ENCODE peak calls at places on chromosomes 12 and 14, in four cellular contexts. C is lung, T is breast epithelium, K is thoracic aorta. R is an unnamed sample. For H3K9me3, the result is how much of the 10 kb centered on the place peaks cover.

GRCh38 chr14:54211562-54212308 is 185.1 kb upstream of the CDKN3 start:
- DNase-seq in C (no peak), T (no peak), K (no peak), R (no peak)

GRCh38 chr12:6330192-6330591 is 11.7 kb downstream of the TNFRSF1A start:
- DNase-seq in C (no peak), T (no peak), K (no peak), R (no peak)

GRCh38 chr12:131929530-131930456 is 717 bp downstream of the PUS1 start:
- DNase-seq in C (no peak), T (no peak), K (no peak), R (no peak)

GRCh38 chr14:64720190-64720589 is 16.0 kb downstream of the PLEKHG3 start:
- DNase-seq in C (no peak), T (peak), K (no peak), R (no peak)

GRCh38 chr12:77377116-77377515 is 311.7 kb upstream of the E2F7 start:
- DNase-seq in C (no peak), T (no peak), K (no peak), R (no peak)

GRCh38 chr14:98131406-98131805 is 1140.6 kb downstream of the BCL11B start:
- DNase-seq in C (no peak), T (no peak), K (no peak), R (no peak)

GRCh38 chr14:78933948-78934524 is 763.9 kb downstream of the NRXN3 start:
- DNase-seq in C (no peak), T (no peak), K (no peak), R (no peak)

GRCh38 chr12:6461401-6462233 is 8.9 kb downstream of the VAMP1 start:
- DNase-seq in C (peak), T (peak), K (no peak), R (peak)

GRCh38 chr14:43438056-43438455 is 1069.0 kb downstream of the FSCB start:
- DNase-seq in C (no peak), T (no peak), K (no peak), R (no peak)

GRCh38 chr12:28191690-28192089 is 1.4 kb downstream of the CCDC91 start:
- DNase-seq in C (no peak), T (peak), K (no peak), R (peak)

GRCh38 chr12:14367097-14367661 is 1.7 kb downstream of the ATF7IP start:
- DNase-seq in C (no peak), T (no peak), K (no peak), R (no peak)

GRCh38 chr12:54016478-54016964 is 7.7 kb downstream of the HOXC8 start:
- DNase-seq in C (no peak), T (no peak), K (no peak), R (no peak)

GRCh38 chr12:116266220-116266619 is 11.3 kb downstream of the MED13L start:
- DNase-seq in C (no peak), T (no peak), K (no peak), R (no peak)

GRCh38 chr14:77426396-77426795 is 3.1 kb upstream of the NOXRED1 start:
- DNase-seq in C (no peak), T (no peak), K (no peak), R (no peak)

GRCh38 chr12:67394600-67394999 is 125.4 kb downstream of the CAND1 start:
- DNase-seq in C (no peak), T (peak), K (peak), R (no peak)
- TF ChIP-seq CTCF in C (no peak), T (no peak), K (no peak), R (no peak)

DNA sequence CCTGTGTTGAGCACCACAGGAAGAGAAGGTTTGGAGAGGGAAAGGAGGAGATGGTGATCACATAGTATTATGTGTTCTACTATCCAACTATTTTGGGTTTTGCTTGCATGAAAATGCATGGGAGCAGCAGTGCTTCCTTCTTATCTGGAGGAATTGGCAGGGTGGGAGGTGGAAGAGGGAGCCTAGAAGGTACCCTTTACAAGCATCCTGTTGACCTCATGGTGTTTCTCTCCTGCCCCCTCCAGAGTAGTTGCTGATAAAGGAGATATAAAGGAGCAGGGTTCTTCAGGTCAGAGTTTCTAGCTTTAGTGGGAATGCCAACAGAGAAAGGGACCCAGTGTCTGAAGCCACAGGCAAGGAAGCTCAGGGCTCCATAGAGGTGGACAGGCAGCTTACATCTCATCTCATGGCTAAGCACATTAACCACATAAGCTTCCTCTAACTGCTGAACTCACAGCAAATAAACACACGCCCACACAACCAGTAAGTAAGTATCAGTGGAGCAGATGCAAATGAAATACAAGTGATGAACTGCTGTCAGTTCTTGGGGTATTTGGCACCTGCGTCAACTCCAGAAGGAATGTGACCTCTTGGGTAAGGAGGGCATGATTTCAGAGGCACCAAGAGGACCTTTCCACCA is 174.2 kb upstream of the SLC38A2 start:
- DNase-seq in C (no peak), T (no peak), K (no peak), R (no peak)
- H3K27ac ChIP-seq in C (no peak), T (no peak), K (no peak), R (no peak)

DNA sequence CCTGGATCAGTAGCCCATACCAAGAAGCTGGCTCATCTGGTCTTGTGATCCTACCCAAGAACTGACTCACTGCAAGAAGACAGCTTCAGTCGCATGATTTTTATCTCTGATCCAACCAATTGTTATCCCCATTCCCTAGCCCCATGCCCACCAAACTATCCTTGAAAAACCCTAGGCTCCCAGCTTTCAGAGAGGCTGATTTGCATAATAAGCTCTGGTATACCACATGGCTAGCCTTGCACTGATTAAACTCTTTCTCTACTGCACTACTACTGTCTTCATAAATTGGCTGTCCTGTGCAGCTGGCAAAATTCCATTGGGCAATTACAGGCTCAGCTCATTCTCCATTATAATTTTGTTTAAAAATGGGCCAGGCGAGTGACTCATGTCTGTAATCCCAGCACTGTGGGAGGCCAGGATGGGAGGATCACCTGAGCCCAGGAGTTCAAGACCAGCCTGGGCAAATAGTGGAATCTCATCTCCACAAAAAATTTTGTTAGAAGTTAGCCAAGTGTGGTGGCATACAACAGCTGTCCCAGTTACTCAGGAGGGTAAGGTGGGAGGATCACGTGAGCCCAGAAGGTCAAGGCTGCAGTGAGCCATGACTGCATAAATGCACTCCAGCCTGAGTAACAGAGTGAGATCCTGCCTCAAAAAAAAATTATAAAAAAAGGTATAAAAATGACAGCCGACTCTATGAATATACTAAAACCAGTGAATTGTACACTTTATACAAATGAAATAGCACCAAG is 76.7 kb upstream of the EIF5 start:
- DNase-seq in C (no peak), T (no peak), K (no peak), R (no peak)
- H3K9me3 ChIP-seq in C (under half), T (under half), K (under half), R (under half)

DNA sequence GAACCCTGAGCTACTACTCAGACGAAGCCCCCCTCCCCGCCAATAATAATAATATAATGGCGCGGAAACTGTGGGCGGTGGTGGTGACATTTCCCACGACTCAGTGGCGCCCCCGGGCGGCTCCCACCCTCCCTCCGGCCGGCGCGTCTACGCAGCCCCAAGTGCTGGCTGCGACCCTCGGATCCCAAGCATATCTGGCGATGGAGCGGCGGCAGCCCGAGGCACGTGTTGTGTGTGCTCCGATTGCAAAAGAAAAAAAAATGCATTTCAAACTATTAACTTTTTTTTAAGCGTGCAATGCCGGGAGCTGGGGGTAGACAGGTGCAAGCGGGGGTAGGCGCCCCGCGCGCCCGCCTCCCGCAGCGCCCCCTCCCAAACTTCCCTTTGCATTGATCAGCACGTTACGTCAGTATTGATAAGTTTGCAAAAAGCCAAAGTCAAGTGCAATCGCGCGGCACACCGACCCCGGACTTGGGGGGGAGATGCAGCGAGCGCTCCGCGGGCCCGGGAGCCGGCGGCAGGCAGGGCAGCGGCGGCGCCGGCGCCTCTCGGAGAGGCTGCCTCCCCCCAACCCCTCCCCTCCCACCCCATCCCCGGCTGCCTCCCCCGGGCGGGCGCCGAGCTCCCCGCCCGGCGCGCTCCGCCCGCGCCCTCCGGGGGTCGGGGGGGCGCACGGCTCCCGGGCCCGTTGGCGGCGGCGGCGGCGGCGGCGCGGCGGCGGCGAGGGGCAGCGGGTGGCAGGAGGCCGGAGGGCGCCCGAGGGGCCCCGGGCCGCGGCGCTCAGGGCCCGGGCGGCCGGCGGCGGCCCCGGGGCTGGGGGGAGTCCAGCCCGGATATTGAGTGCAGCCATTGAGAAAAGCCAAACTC is 113.1 kb upstream of the MYL2 start:
- DNase-seq in C (no peak), T (no peak), K (no peak), R (no peak)
- TF ChIP-seq CTCF in C (no peak), T (no peak), K (no peak), R (no peak)

DNA sequence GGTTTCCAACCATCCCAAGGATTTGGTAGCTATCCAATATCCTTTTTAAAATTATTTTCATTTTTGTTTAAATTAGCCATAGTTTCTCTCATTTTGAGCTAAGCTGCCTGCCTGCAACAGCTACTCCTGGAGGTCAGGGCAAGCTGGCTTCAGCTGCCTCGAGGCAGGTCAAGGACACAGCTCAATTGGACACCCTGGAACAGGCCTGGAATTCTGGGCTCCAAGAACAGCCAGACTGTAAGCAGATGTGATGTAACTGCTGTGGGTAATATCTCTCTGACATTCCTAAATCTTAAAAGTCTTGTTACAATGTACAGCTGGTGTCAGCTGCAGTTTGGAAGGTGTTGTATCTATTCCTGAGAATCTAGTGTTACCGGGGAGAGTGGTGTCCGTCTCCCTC is 119.8 kb downstream of the KCNK10 start:
- DNase-seq in C (no peak), T (no peak), K (no peak), R (no peak)
- H3K27ac ChIP-seq in C (no peak), T (no peak), K (no peak), R (no peak)

GRCh38 chr14:39218171-39218769 is 15.4 kb upstream of the MIA2 start:
- DNase-seq in C (no peak), T (no peak), K (no peak), R (no peak)

GRCh38 chr14:39219075-39219499 is 14.6 kb upstream of the MIA2 start:
- DNase-seq in C (no peak), T (peak), K (no peak), R (no peak)

GRCh38 chr14:39212034-39212433 is 21.7 kb upstream of the MIA2 start:
- DNase-seq in C (no peak), T (no peak), K (no peak), R (no peak)

GRCh38 chr14:39217214-39217879 is 16.4 kb upstream of the MIA2 start:
- DNase-seq in C (no peak), T (no peak), K (no peak), R (no peak)
- H3K9me3 ChIP-seq in C (under half), T (under half), K (under half), R (under half)

GRCh38 chr12:75818863-75819262 is 212.7 kb downstream of the PHLDA1 start:
- DNase-seq in C (no peak), T (no peak), K (no peak), R (no peak)

GRCh38 chr12:75819512-75819911 is 212.1 kb downstream of the PHLDA1 start:
- DNase-seq in C (no peak), T (no peak), K (no peak), R (no peak)

GRCh38 chr12:75823475-75823874 is 208.1 kb downstream of the PHLDA1 start:
- DNase-seq in C (no peak), T (no peak), K (no peak), R (no peak)

GRCh38 chr12:75816892-75817291 is 214.7 kb downstream of the PHLDA1 start:
- DNase-seq in C (no peak), T (no peak), K (no peak), R (no peak)

DNA sequence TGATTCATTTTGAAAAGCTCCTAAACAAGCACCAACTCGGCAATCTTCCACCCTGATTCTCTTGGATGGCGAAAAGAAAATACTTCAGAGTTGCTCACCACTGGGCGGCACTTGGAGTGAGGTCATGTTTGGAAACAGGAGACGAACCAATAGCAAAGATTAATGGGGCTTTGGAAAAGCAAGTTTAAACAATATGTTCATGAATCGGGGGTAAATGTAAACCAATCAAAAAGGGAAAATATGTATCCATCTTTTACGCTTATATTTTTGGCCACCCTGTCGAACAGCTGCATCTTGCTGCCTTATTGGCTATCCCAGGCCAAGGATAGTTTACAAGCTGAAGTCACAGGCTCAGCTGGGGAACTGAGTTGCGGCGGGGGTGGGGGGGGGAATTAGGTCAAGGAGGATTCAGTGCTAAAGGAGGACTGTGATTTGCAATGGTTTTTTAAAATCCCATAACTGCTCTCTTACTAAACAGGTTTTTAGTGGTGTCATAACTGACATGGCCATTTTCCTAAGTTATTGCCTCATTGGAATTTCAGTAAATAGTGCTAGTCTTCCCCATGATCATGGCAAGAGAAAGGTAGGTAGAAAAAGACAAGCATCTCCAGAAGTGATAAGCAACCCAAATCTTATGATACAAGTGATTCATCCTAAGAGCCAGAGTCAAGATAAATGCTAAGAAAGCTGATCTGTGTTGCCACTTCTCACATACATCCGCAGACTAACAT is 210.6 kb downstream of the PHLDA1 start:
- DNase-seq in C (no peak), T (no peak), K (peak), R (no peak)
- TF ChIP-seq CTCF in C (no peak), T (no peak), K (peak), R (no peak)

GRCh38 chr14:52002542-52002941 is 13.2 kb downstream of the RTRAF start:
- DNase-seq in C (no peak), T (no peak), K (no peak), R (no peak)
- H3K27ac ChIP-seq in C (peak), T (no peak), K (no peak), R (no peak)

R was measured in CD4-positive, alpha-beta T cell.